ENCODE peak calls at places on chromosomes 3 and 15, in six cellular contexts. W is stimulated activated CD8-positive, alpha-beta memory T cell treated with anti-CD3 and anti-CD28 coated beads, Interleukin-12 subunit alpha, Interleukin-12 subunit beta, amount 100 ng/mL, for 1 hour; G is MCF 10A; I is fibroblast of the conjunctiva; X is ELF-1; B is DMS153. C is an unnamed sample.

GRCh38 chr3:50672656-50673055 is 2.1 kb upstream of the DOCK3 start:
- DNase-seq in B (no peak), W (no peak), I (no peak), G (no peak), X (no peak), C (no peak)

GRCh38 chr3:195580733-195581443 is 2.9 kb downstream of the APOD start:
- DNase-seq in W (no peak), X (no peak), G (no peak), B (no peak), I (peak), C (no peak)

GRCh38 chr15:51108933-51109550 is 14.3 kb upstream of the TNFAIP8L3 start:
- DNase-seq in W (no peak), B (no peak), I (no peak), G (no peak), X (no peak), C (no peak)

GRCh38 chr3:31232049-31233040 is 300.4 kb upstream of the STT3B start:
- DNase-seq in X (no peak), G (no peak), W (no peak), I (no peak), B (no peak), C (peak)

GRCh38 chr15:52247032-52247431 is 48.6 kb downstream of the MYO5C start:
- DNase-seq in I (no peak), G (peak), W (no peak), B (no peak), X (no peak), C (no peak)

GRCh38 chr15:78085928-78086327 is 6.4 kb upstream of the SH2D7 start:
- DNase-seq in G (peak), I (peak), B (no peak), W (no peak), X (no peak), C (no peak)

GRCh38 chr3:70298385-70298784 is 14.1 kb downstream of the MDFIC2 start:
- DNase-seq in B (no peak), G (no peak), X (no peak), W (no peak), I (no peak), C (no peak)

GRCh38 chr3:171309906-171310359 is 150.3 kb downstream of the TNIK start:
- DNase-seq in I (peak), W (no peak), B (no peak), X (no peak), G (peak), C (no peak)

GRCh38 chr3:30437172-30437571 is 169.2 kb upstream of the TGFBR2 start:
- DNase-seq in I (no peak), B (no peak), W (no peak), G (peak), X (no peak), C (no peak)

GRCh38 chr3:28328188-28329151 is 20.1 kb upstream of the ZCWPW2 start:
- DNase-seq in B (no peak), W (no peak), G (peak), X (no peak), I (no peak), C (no peak)

GRCh38 chr3:169348981-169349942 is 314.2 kb downstream of the MECOM start:
- DNase-seq in I (no peak), G (peak), W (no peak), X (no peak), B (no peak), C (no peak)

GRCh38 chr3:170724599-170724998 is 138.7 kb upstream of the SLC7A14 start:
- DNase-seq in I (peak), X (no peak), G (peak), W (no peak), B (no peak), C (no peak)

GRCh38 chr15:95499397-95499796 is 831.1 kb upstream of the NR2F2 start:
- DNase-seq in X (no peak), B (no peak), G (no peak), W (no peak), I (no peak), C (no peak)

GRCh38 chr3:45225465-45226205 is 452 bp downstream of the TMEM158 start:
- DNase-seq in I (no peak), G (peak), X (no peak), W (no peak), B (no peak), C (peak)

GRCh38 chr15:57253082-57253481 is 123.2 kb upstream of the CGNL1 start:
- DNase-seq in X (no peak), B (no peak), W (no peak), I (no peak), G (no peak), C (no peak)

GRCh38 chr3:131110087-131110486 is 83.4 kb downstream of the NEK11 start:
- DNase-seq in G (no peak), I (no peak), X (no peak), W (no peak), B (no peak), C (no peak)

GRCh38 chr15:84734794-84735479 is 13.5 kb upstream of the ZNF592 start:
- DNase-seq in G (peak), W (peak), X (peak), I (no peak), B (peak), C (peak)

GRCh38 chr3:146513386-146514051 is 30.9 kb downstream of the PLSCR1 start:
- DNase-seq in B (no peak), I (no peak), W (no peak), X (no peak), G (no peak), C (no peak)

GRCh38 chr3:185460719-185461350 is 38.0 kb downstream of the TMEM41A start:
- DNase-seq in G (peak), W (no peak), X (no peak), B (no peak), I (no peak), C (peak)

GRCh38 chr3:86929046-86929445 is 61.9 kb downstream of the VGLL3 start:
- DNase-seq in B (no peak), G (peak), X (no peak), I (no peak), W (no peak), C (no peak)

GRCh38 chr15:57696146-57696545 is 10.4 kb upstream of the POLR2M start:
- DNase-seq in G (no peak), B (peak), W (no peak), I (no peak), X (no peak), C (no peak)

GRCh38 chr3:124974691-124975090 is 40.1 kb upstream of the MUC13 start:
- DNase-seq in B (no peak), W (no peak), G (no peak), I (no peak), X (no peak), C (no peak)

GRCh38 chr3:174122411-174122810 is 724.9 kb downstream of the NLGN1 start:
- DNase-seq in I (no peak), W (no peak), G (no peak), B (no peak), X (no peak), C (no peak)

GRCh38 chr3:20054549-20054987 is 14.3 kb downstream of the KAT2B start:
- DNase-seq in B (peak), X (no peak), G (peak), W (peak), I (peak), C (no peak)

GRCh38 chr15:39474657-39475056 is 106.2 kb upstream of the THBS1 start:
- DNase-seq in G (no peak), X (peak), B (no peak), I (no peak), W (no peak), C (no peak)

GRCh38 chr15:37101634-37102314 is 1.4 kb upstream of the MEIS2 start:
- DNase-seq in I (no peak), W (no peak), X (peak), B (no peak), G (peak), C (peak)

GRCh38 chr3:69716119-69716518 is 23.1 kb upstream of the MITF start:
- DNase-seq in B (no peak), X (no peak), I (no peak), W (no peak), G (peak), C (no peak)

GRCh38 chr3:7710284-7710683 is 791.3 kb upstream of the LMCD1 start:
- DNase-seq in W (no peak), B (no peak), I (no peak), G (peak), X (no peak), C (no peak)

GRCh38 chr3:64612082-64612860 is 75.5 kb downstream of the ADAMTS9 start:
- DNase-seq in X (no peak), B (no peak), G (no peak), I (no peak), W (no peak), C (no peak)

GRCh38 chr3:159322322-159322939 is 520.6 kb downstream of the MFSD1 start:
- DNase-seq in X (peak), B (no peak), W (no peak), I (peak), G (peak), C (peak)

GRCh38 chr3:196989721-196990262 is 21.2 kb upstream of the PIGZ start:
- DNase-seq in W (no peak), X (no peak), B (peak), G (no peak), I (no peak), C (no peak)

GRCh38 chr3:9198261-9198660 is 51.2 kb downstream of the SRGAP3 start:
- DNase-seq in G (no peak), W (no peak), X (no peak), I (no peak), B (no peak), C (no peak)